ENCODE peak calls at places on chromosomes 4 and X, in seven cellular contexts. J is left ventricle myocardium inferior, P is NCI-H1694, D is head of caudate nucleus, Q is frontal cortex, G is cardiac muscle cell, K is dermis blood vessel endothelial cell. V is an unnamed sample.

GRCh38 chrX:154855256-154855655 is 20.8 kb upstream of the SMIM9 start:
- DNase-seq in J (no peak), P (no peak), D (no peak), Q (no peak), G (no peak), K (no peak), V (no peak)

GRCh38 chr4:173424899-173425805 is 26.2 kb upstream of the SCRG1 start:
- DNase-seq in J (no peak), P (no peak), D (no peak), Q (no peak), G (no peak), K (no peak), V (no peak)

GRCh38 chrX:103063918-103064434 is at the start of gene BEX1:
- DNase-seq in J (no peak), P (peak; percentile 88), D (peak; percentile 88), Q (peak; percentile 53), G (peak; percentile 74), K (peak; percentile 1), V (peak; percentile 22)

GRCh38 chr4:1329408-1330371 is 17.3 kb upstream of the UVSSA start:
- DNase-seq in J (no peak), P (no peak), D (no peak), Q (no peak), G (no peak), K (no peak), V (no peak)

GRCh38 chr4:126986828-126987227 is 645.9 kb upstream of the INTU start:
- DNase-seq in J (no peak), P (no peak), D (no peak), Q (no peak), G (no peak), K (no peak), V (no peak)

GRCh38 chrX:48901069-48901468 is 3.3 kb downstream of the PQBP1 start:
- DNase-seq in J (no peak), P (no peak), D (no peak), Q (no peak), G (no peak), K (no peak), V (no peak)

GRCh38 chr4:173319696-173320095 is 14.5 kb downstream of the HMGB2 start:
- DNase-seq in J (no peak), P (no peak), D (no peak), Q (no peak), G (no peak), K (no peak), V (no peak)

GRCh38 chrX:133229361-133229760 is 11.2 kb upstream of the TFDP3 start:
- DNase-seq in J (no peak), P (peak; percentile 6), D (no peak), Q (no peak), G (no peak), K (no peak), V (no peak)

GRCh38 chr4:104334410-104334809 is 160.3 kb downstream of the CXXC4 start:
- DNase-seq in J (no peak), P (no peak), D (no peak), Q (no peak), G (no peak), K (no peak), V (no peak)

GRCh38 chr4:173990126-173990878 is 293.2 kb downstream of the FBXO8 start:
- DNase-seq in J (no peak), P (no peak), D (no peak), Q (no peak), G (peak; percentile 72), K (peak; percentile 33), V (no peak)

GRCh38 chrX:49192722-49193328 is 6.7 kb upstream of the PRICKLE3 start:
- DNase-seq in J (no peak), P (peak; percentile 16), D (no peak), Q (no peak), G (no peak), K (peak; percentile 61), V (no peak)

GRCh38 chrX:13694359-13694758 is 5.4 kb downstream of the RAB9A start:
- DNase-seq in J (no peak), P (no peak), D (no peak), Q (no peak), G (no peak), K (peak; percentile 10), V (no peak)

GRCh38 chrX:4825550-4825949 is 1112.1 kb upstream of the PRKX start:
- DNase-seq in J (no peak), P (no peak), D (no peak), Q (no peak), G (no peak), K (no peak), V (no peak)

GRCh38 chr4:6332042-6332668 is 62.5 kb downstream of the WFS1 start:
- DNase-seq in J (no peak), P (no peak), D (no peak), Q (peak; percentile 53), G (peak; percentile 53), K (peak; percentile 65), V (no peak)

GRCh38 chrX:2898861-2899512 is 30.2 kb downstream of the ARSD start:
- DNase-seq in J (no peak), P (no peak), D (no peak), Q (no peak), G (no peak), K (no peak), V (no peak)

V was measured in D721Med.